ENCODE peak calls at places on chromosomes 12 and 14, in seven cellular contexts. E, B, V, T, R, J and O are unnamed samples.

GRCh38 chr12:55822228-55822627 is 4.4 kb downstream of the ORMDL2 start:
- DNase-seq in E (no peak), B (no peak), V (no peak), T (no peak), R (no peak), J (no peak), O (no peak)

GRCh38 chr12:130959632-130960031 is 5.9 kb downstream of the ADGRD1 start:
- DNase-seq in E (no peak), B (no peak), V (no peak), T (no peak), R (no peak), J (no peak), O (no peak)

GRCh38 chr14:35470775-35471174 is 63.2 kb upstream of the INSM2 start:
- DNase-seq in E (peak; percentile 26), B (no peak), V (no peak), T (peak; percentile 9), R (no peak), J (no peak), O (no peak)

GRCh38 chr14:101761881-101762529 is 496 bp downstream of the PPP2R5C start:
- DNase-seq in E (peak; percentile 53), B (peak; percentile 78), V (no peak), T (no peak), R (no peak), J (peak; percentile 51), O (no peak)

GRCh38 chr14:36520601-36521525 is 831 bp upstream of the NKX2-1 start:
- DNase-seq in E (peak; percentile 61), B (no peak), V (peak; percentile 7), T (no peak), R (no peak), J (no peak), O (no peak)

GRCh38 chr12:100545092-100545491 is 28.4 kb upstream of the GAS2L3 start:
- DNase-seq in E (no peak), B (no peak), V (no peak), T (peak; percentile 3), R (no peak), J (no peak), O (peak; percentile 2)

GRCh38 chr12:24948452-24948815 is 467 bp downstream of the BCAT1 start:
- DNase-seq in E (peak; percentile 26), B (no peak), V (no peak), T (peak; percentile 52), R (no peak), J (peak; percentile 0), O (no peak)

GRCh38 chr14:93306844-93307243 is 26.0 kb downstream of the BTBD7 start:
- DNase-seq in E (no peak), B (no peak), V (no peak), T (no peak), R (no peak), J (no peak), O (no peak)

GRCh38 chr14:81516941-81517797 is 16.5 kb downstream of the SEL1L start:
- DNase-seq in E (no peak), B (peak; percentile 48), V (no peak), T (peak; percentile 41), R (no peak), J (no peak), O (no peak)

GRCh38 chr14:105144666-105145380 is 23.8 kb downstream of the JAG2 start:
- DNase-seq in E (no peak), B (peak; percentile 21), V (no peak), T (no peak), R (no peak), J (no peak), O (no peak)

GRCh38 chr12:85630851-85631250 is 205.4 kb downstream of the RASSF9 start:
- DNase-seq in E (no peak), B (no peak), V (no peak), T (no peak), R (no peak), J (no peak), O (no peak)

GRCh38 chr12:46385439-46385838 is 12.9 kb upstream of the SLC38A2 start:
- DNase-seq in E (no peak), B (no peak), V (no peak), T (no peak), R (no peak), J (no peak), O (no peak)

GRCh38 chr12:116765271-116765670 is 27.2 kb downstream of the RNFT2 start:
- DNase-seq in E (no peak), B (no peak), V (no peak), T (peak; percentile 23), R (no peak), J (no peak), O (no peak)

GRCh38 chr12:66397574-66397973 is 95.3 kb downstream of the HELB start:
- DNase-seq in E (no peak), B (no peak), V (no peak), T (no peak), R (no peak), J (no peak), O (no peak)

GRCh38 chr14:92668266-92668973 is 80.0 kb downstream of the LGMN start:
- DNase-seq in E (no peak), B (no peak), V (no peak), T (no peak), R (no peak), J (no peak), O (no peak)

GRCh38 chr14:85060116-85060515 is 469.8 kb upstream of the FLRT2 start:
- DNase-seq in E (no peak), B (no peak), V (no peak), T (no peak), R (no peak), J (no peak), O (peak; percentile 18)

GRCh38 chr12:6752181-6752930 is 585 bp downstream of the MLF2 start:
- DNase-seq in E (no peak), B (no peak), V (no peak), T (peak; percentile 29), R (no peak), J (no peak), O (peak; percentile 16)

DNA sequence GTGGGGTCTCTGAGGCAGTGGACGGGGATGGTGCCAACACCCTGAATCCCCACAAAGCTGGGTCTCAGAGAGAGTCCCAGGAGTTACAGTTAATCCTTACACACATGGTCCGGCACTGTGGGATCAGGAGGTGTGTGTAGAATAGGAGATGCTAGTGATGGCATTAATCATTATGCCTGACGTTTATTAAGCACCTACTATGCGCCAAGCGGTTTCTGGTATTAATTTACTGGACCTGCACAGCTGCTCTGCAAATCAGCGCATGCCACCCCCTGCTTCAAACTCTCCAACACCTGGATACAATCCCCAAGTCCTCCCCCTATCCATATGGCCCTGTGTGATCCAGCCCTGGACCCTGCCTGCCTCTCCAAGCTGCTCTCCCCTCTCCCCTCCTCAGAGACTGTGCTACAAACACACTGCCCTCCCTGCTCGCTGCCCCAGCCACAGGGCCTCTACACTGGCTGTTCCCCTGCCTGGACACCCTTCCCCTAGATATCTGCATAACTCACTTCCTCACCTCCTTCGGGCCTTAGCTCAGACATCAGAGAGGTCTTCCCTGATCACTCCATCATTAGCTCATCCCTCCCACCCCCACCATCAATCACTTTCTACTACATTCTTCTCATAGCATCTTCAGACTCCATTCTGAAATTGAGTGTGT is 86.0 kb downstream of the RFLNA start:
- DNase-seq in E (no peak), B (no peak), V (no peak), T (no peak), R (no peak), J (no peak), O (no peak)
- H3K4me1 ChIP-seq in E (no peaks in the 10 kb centered on the region), B (peaks cover 18% of the 10 kb centered on the region), V (peaks cover 13% of the 10 kb centered on the region), T (peaks cover 59% of the 10 kb centered on the region), R (no peaks in the 10 kb centered on the region), J (no peaks in the 10 kb centered on the region), O (peaks cover 29% of the 10 kb centered on the region)

DNA sequence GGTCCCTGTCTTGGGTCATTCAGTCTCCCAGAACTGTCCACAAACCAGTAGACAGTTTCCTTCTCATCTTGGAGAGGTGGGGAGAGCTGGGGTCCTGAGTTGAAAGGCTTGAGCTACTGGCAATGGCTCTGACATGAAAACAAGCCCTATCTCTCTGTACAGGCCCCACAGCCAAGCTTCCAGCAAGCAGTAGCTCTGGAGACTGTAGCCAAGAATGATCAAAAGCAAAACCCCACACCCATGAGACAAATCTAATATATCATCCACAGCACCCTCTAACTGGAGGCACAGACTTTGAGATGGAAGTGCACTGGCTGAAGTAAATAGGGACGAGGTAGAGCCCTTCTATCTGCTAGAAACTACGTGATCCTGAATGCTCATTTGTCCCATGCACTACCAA is 40.9 kb downstream of the RERG start:
- DNase-seq in E (no peak), B (no peak), V (no peak), T (no peak), R (no peak), J (no peak), O (no peak)
- H3K4me1 ChIP-seq in E (no peaks in the 10 kb centered on the region), B (peaks cover 3% of the 10 kb centered on the region), V (no peaks in the 10 kb centered on the region), T (no peaks in the 10 kb centered on the region), R (no peaks in the 10 kb centered on the region), J (no peaks in the 10 kb centered on the region), O (no peaks in the 10 kb centered on the region)

GRCh38 chr12:125873031-125873430 is 807.8 kb downstream of the AACS start:
- DNase-seq in E (no peak), B (no peak), V (no peak), T (peak; percentile 64), R (no peak), J (no peak), O (no peak)

GRCh38 chr12:125871811-125872594 is 806.8 kb downstream of the AACS start:
- DNase-seq in E (no peak), B (no peak), V (no peak), T (no peak), R (no peak), J (no peak), O (no peak)
- H3K4me1 ChIP-seq in E (no peaks in the 10 kb centered on the region), B (no peaks in the 10 kb centered on the region), V (no peaks in the 10 kb centered on the region), T (no peaks in the 10 kb centered on the region), R (no peaks in the 10 kb centered on the region), J (no peaks in the 10 kb centered on the region), O (no peaks in the 10 kb centered on the region)

GRCh38 chr12:124460771-124461170 is 106.6 kb downstream of the NCOR2 start:
- DNase-seq in E (no peak), B (no peak), V (no peak), T (no peak), R (no peak), J (no peak), O (no peak)
- H3K4me1 ChIP-seq in E (peaks cover 8% of the 10 kb centered on the region), B (peaks cover 15% of the 10 kb centered on the region), V (no peaks in the 10 kb centered on the region), T (peaks cover 9% of the 10 kb centered on the region), R (peaks cover 27% of the 10 kb centered on the region), J (peaks cover 38% of the 10 kb centered on the region), O (peaks cover 3% of the 10 kb centered on the region)

DNA sequence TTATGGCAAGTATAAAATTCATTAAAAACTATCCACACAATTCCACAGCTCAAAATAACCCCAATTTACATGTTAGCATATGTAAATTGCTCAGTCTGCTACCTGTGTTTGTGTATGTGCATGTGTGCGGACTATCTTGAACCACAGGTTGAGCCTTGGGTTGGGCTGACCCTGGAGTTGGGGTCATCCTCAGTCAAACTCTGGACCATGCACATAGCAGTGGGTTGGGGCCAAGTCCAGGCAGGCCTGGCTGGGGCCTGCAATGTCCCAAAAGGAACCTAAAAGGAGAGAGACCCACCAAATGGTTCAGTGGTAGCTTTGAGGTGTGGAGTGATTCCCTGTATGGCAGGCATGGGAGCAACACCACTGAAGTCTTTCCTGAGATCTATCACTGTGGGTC is 156.1 kb downstream of the FOXN3 start:
- DNase-seq in E (no peak), B (no peak), V (no peak), T (no peak), R (no peak), J (no peak), O (no peak)
- H3K4me1 ChIP-seq in E (no peaks in the 10 kb centered on the region), B (peaks cover 8% of the 10 kb centered on the region), V (no peaks in the 10 kb centered on the region), T (no peaks in the 10 kb centered on the region), R (no peaks in the 10 kb centered on the region), J (no peaks in the 10 kb centered on the region), O (no peaks in the 10 kb centered on the region)

GRCh38 chr14:64979336-64980074 is 7.2 kb upstream of the FNTB start:
- DNase-seq in E (no peak), B (no peak), V (no peak), T (peak; percentile 52), R (no peak), J (no peak), O (no peak)
- H3K4me1 ChIP-seq in E (no peaks in the 10 kb centered on the region), B (peaks cover 2% of the 10 kb centered on the region), V (no peaks in the 10 kb centered on the region), T (peaks cover 4% of the 10 kb centered on the region), R (peaks cover 4% of the 10 kb centered on the region), J (peaks cover 3% of the 10 kb centered on the region), O (no peaks in the 10 kb centered on the region)